ENCODE peak calls at places on chromosome 5, in seven cellular contexts. One of them, this sample, is unnamed.

GRCh38 chr5:77328926-77329647 is 118.6 kb downstream of the PDE8B start:
- DNase-seq in left ventricle myocardium inferior: no peak
- DNase-seq in psoas muscle: no peak
- DNase-seq in chondrocyte: no peak
- DNase-seq in GM23338: no peak
- DNase-seq in natural killer cell: no peak
- DNase-seq in WERI-Rb-1: peak
- DNase-seq in this sample: no peak

GRCh38 chr5:31478901-31479300 is 53.0 kb downstream of the DROSHA start:
- DNase-seq in WERI-Rb-1: no peak
- DNase-seq in natural killer cell: no peak
- DNase-seq in GM23338: no peak
- DNase-seq in left ventricle myocardium inferior: no peak
- DNase-seq in psoas muscle: no peak
- DNase-seq in chondrocyte: no peak
- DNase-seq in this sample: no peak

GRCh38 chr5:45696206-45696836 is at the start of gene HCN1:
- DNase-seq in left ventricle myocardium inferior: peak
- DNase-seq in GM23338: peak
- DNase-seq in natural killer cell: no peak
- DNase-seq in chondrocyte: no peak
- DNase-seq in WERI-Rb-1: peak
- DNase-seq in psoas muscle: peak
- DNase-seq in this sample: no peak

GRCh38 chr5:87705876-87706275 is 293.1 kb upstream of the CCNH start:
- DNase-seq in chondrocyte: no peak
- DNase-seq in left ventricle myocardium inferior: no peak
- DNase-seq in psoas muscle: no peak
- DNase-seq in WERI-Rb-1: no peak
- DNase-seq in GM23338: no peak
- DNase-seq in natural killer cell: no peak
- DNase-seq in this sample: no peak

GRCh38 chr5:62938927-62939326 is 360.3 kb downstream of the LRRC70 start:
- DNase-seq in left ventricle myocardium inferior: no peak
- DNase-seq in WERI-Rb-1: no peak
- DNase-seq in psoas muscle: no peak
- DNase-seq in GM23338: peak
- DNase-seq in natural killer cell: no peak
- DNase-seq in chondrocyte: no peak
- DNase-seq in this sample: no peak

GRCh38 chr5:64794053-64794770 is 25.5 kb downstream of the CWC27 start:
- DNase-seq in natural killer cell: no peak
- DNase-seq in GM23338: no peak
- DNase-seq in WERI-Rb-1: no peak
- DNase-seq in left ventricle myocardium inferior: no peak
- DNase-seq in chondrocyte: no peak
- DNase-seq in psoas muscle: no peak
- DNase-seq in this sample: no peak

GRCh38 chr5:6435356-6435755 is 13.3 kb upstream of the UBE2QL1 start:
- DNase-seq in psoas muscle: peak
- DNase-seq in WERI-Rb-1: peak
- DNase-seq in chondrocyte: no peak
- DNase-seq in left ventricle myocardium inferior: no peak
- DNase-seq in natural killer cell: no peak
- DNase-seq in GM23338: peak
- DNase-seq in this sample: no peak

GRCh38 chr5:157511656-157512644 is 51.9 kb downstream of the NIPAL4 start:
- DNase-seq in left ventricle myocardium inferior: peak
- DNase-seq in chondrocyte: peak
- DNase-seq in psoas muscle: peak
- DNase-seq in GM23338: peak
- DNase-seq in WERI-Rb-1: no peak
- DNase-seq in natural killer cell: no peak
- DNase-seq in this sample: no peak

GRCh38 chr5:126210955-126211354 is 212.3 kb upstream of the GRAMD2B start:
- DNase-seq in natural killer cell: no peak
- DNase-seq in chondrocyte: no peak
- DNase-seq in WERI-Rb-1: no peak
- DNase-seq in psoas muscle: no peak
- DNase-seq in left ventricle myocardium inferior: no peak
- DNase-seq in GM23338: no peak
- DNase-seq in this sample: no peak

GRCh38 chr5:151950681-151951080 is 26.0 kb upstream of the GLRA1 start:
- DNase-seq in natural killer cell: no peak
- DNase-seq in chondrocyte: no peak
- DNase-seq in GM23338: no peak
- DNase-seq in WERI-Rb-1: no peak
- DNase-seq in psoas muscle: no peak
- DNase-seq in left ventricle myocardium inferior: no peak
- DNase-seq in this sample: no peak

GRCh38 chr5:66538531-66538930 is 57.7 kb upstream of the MAST4 start:
- DNase-seq in natural killer cell: no peak
- DNase-seq in chondrocyte: no peak
- DNase-seq in left ventricle myocardium inferior: no peak
- DNase-seq in GM23338: no peak
- DNase-seq in WERI-Rb-1: no peak
- DNase-seq in psoas muscle: no peak
- DNase-seq in this sample: no peak

GRCh38 chr5:177980776-177981175 is 15.3 kb downstream of the PROP1 start:
- DNase-seq in WERI-Rb-1: no peak
- DNase-seq in chondrocyte: no peak
- DNase-seq in natural killer cell: no peak
- DNase-seq in GM23338: no peak
- DNase-seq in psoas muscle: no peak
- DNase-seq in left ventricle myocardium inferior: no peak
- DNase-seq in this sample: no peak

GRCh38 chr5:172443441-172444109 is 10.8 kb downstream of the SH3PXD2B start:
- DNase-seq in natural killer cell: no peak
- DNase-seq in psoas muscle: peak
- DNase-seq in left ventricle myocardium inferior: peak
- DNase-seq in WERI-Rb-1: peak
- DNase-seq in GM23338: no peak
- DNase-seq in chondrocyte: no peak
- DNase-seq in this sample: no peak

GRCh38 chr5:14127587-14127986 is 15.6 kb upstream of the TRIO start:
- DNase-seq in chondrocyte: no peak
- DNase-seq in psoas muscle: no peak
- DNase-seq in natural killer cell: no peak
- DNase-seq in left ventricle myocardium inferior: no peak
- DNase-seq in WERI-Rb-1: no peak
- DNase-seq in GM23338: no peak
- DNase-seq in this sample: no peak

GRCh38 chr5:172414618-172415599 is 39.4 kb downstream of the SH3PXD2B start:
- DNase-seq in GM23338: no peak
- DNase-seq in psoas muscle: peak
- DNase-seq in left ventricle myocardium inferior: peak
- DNase-seq in WERI-Rb-1: no peak
- DNase-seq in chondrocyte: no peak
- DNase-seq in natural killer cell: no peak
- DNase-seq in this sample: no peak

DNA sequence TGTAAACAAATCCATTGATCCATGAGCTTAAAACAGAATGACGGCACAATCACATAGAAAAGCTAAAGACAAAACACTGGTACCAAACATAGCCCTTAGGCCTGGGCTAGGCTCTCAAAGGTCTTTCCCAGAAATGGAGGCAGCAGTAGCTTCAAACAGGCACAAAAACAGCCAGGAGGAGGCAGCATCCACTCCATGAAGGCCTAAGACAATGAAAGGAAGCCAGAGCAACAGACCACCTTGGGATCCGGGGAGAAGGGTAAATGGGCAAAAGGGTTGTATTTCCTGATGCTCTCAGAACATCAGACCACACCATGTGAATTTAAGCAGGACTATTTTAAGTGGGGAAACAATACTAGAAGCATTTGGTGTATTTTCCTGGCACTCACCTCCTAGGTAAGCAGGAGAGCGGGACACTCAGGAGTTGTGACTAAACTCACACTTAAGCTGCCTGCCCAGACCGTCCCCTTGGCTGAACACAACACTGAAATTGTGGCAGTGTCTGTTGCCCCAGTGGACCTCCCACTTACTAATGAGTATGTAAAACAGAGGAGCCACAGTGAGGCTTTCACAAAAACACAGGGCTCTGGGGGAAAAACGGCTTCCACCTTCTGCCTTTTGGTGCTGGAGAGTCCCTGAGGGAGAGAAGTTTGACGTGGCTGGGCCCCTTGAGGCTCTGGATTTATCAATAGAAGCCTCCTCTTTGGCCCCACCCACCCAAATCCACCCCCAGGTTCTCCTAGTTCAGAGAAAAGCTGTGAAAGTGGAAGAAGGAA is 11.9 kb downstream of the GNPDA1 start:
- DNase-seq in left ventricle myocardium inferior: no peak
- DNase-seq in natural killer cell: no peak
- DNase-seq in GM23338: peak
- DNase-seq in chondrocyte: no peak
- DNase-seq in psoas muscle: no peak
- DNase-seq in WERI-Rb-1: peak
- DNase-seq in this sample: no peak
- TF ChIP-seq CTCF in left ventricle myocardium inferior: peak
- TF ChIP-seq CTCF in natural killer cell: no peak
- TF ChIP-seq CTCF in GM23338: peak
- TF ChIP-seq CTCF in chondrocyte: peak
- TF ChIP-seq CTCF in psoas muscle: peak
- TF ChIP-seq CTCF in WERI-Rb-1: peak
- TF ChIP-seq CTCF in this sample: no peak

GRCh38 chr5:944992-945685 is 52.5 kb downstream of the TRIP13 start:
- DNase-seq in WERI-Rb-1: peak
- DNase-seq in chondrocyte: peak
- DNase-seq in left ventricle myocardium inferior: no peak
- DNase-seq in psoas muscle: no peak
- DNase-seq in GM23338: no peak
- DNase-seq in natural killer cell: no peak
- DNase-seq in this sample: no peak
- TF ChIP-seq CTCF in WERI-Rb-1: no peak
- TF ChIP-seq CTCF in chondrocyte: no peak
- TF ChIP-seq CTCF in left ventricle myocardium inferior: no peak
- TF ChIP-seq CTCF in psoas muscle: no peak
- TF ChIP-seq CTCF in GM23338: no peak
- TF ChIP-seq CTCF in natural killer cell: no peak
- TF ChIP-seq CTCF in this sample: no peak

GRCh38 chr5:149552038-149552494 is 827 bp upstream of the CSNK1A1 start:
- DNase-seq in natural killer cell: no peak
- DNase-seq in left ventricle myocardium inferior: no peak
- DNase-seq in GM23338: no peak
- DNase-seq in WERI-Rb-1: no peak
- DNase-seq in psoas muscle: no peak
- DNase-seq in chondrocyte: no peak
- DNase-seq in this sample: no peak

GRCh38 chr5:149550267-149550582 is 1.0 kb downstream of the CSNK1A1 start:
- DNase-seq in left ventricle myocardium inferior: no peak
- DNase-seq in GM23338: no peak
- DNase-seq in WERI-Rb-1: no peak
- DNase-seq in chondrocyte: no peak
- DNase-seq in natural killer cell: no peak
- DNase-seq in psoas muscle: no peak
- DNase-seq in this sample: no peak

GRCh38 chr5:149550608-149551226 is 522 bp downstream of the CSNK1A1 start:
- DNase-seq in chondrocyte: no peak
- DNase-seq in left ventricle myocardium inferior: peak
- DNase-seq in natural killer cell: no peak
- DNase-seq in WERI-Rb-1: no peak
- DNase-seq in psoas muscle: no peak
- DNase-seq in GM23338: no peak
- DNase-seq in this sample: no peak

GRCh38 chr5:149551227-149552037 is at the start of gene CSNK1A1:
- DNase-seq in WERI-Rb-1: peak
- DNase-seq in natural killer cell: peak
- DNase-seq in GM23338: peak
- DNase-seq in left ventricle myocardium inferior: peak
- DNase-seq in psoas muscle: peak
- DNase-seq in chondrocyte: peak
- DNase-seq in this sample: peak

DNA sequence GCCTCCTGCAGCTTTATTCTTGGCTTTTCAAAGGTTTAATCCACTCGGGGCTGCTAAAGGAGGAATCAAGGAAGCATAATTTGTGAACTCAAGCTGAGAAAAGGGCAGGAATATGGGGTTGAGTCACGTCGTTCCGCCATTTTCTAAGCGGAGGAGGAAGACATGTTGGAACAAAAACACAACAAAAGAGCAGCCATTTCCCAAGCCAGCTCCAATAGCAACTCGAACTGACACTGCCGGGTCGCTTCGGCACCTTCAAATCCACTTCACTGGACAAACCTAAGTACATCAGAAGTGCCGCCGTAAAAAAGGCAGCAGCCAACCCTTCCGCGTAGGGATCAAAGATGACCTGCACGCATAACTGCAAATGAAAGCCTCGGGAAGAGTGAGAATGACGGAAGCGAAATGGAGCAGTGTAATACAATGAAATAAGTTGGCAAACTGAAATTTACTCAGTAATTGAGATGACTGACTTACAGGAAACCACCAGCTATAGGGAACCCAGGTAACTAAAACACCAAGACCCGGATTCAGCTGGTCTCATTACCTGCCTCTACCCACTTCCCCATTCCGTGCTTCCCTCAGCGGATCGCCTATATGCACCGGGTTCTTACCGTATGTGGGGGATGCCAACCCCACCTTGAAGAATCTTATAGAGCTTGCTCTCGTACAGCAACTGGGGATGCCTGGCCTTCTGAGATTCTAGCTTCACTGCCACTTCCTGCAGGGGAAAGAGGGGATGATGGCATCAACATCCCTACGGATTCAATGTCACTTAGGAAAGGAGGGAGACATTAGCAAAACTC is 1.6 kb downstream of the CSNK1A1 start:
- DNase-seq in psoas muscle: no peak
- DNase-seq in WERI-Rb-1: no peak
- DNase-seq in left ventricle myocardium inferior: no peak
- DNase-seq in GM23338: peak
- DNase-seq in chondrocyte: no peak
- DNase-seq in natural killer cell: no peak
- DNase-seq in this sample: peak
- TF ChIP-seq CTCF in psoas muscle: no peak
- TF ChIP-seq CTCF in WERI-Rb-1: no peak
- TF ChIP-seq CTCF in left ventricle myocardium inferior: no peak
- TF ChIP-seq CTCF in GM23338: no peak
- TF ChIP-seq CTCF in chondrocyte: peak
- TF ChIP-seq CTCF in natural killer cell: no peak
- TF ChIP-seq CTCF in this sample: no peak

DNA sequence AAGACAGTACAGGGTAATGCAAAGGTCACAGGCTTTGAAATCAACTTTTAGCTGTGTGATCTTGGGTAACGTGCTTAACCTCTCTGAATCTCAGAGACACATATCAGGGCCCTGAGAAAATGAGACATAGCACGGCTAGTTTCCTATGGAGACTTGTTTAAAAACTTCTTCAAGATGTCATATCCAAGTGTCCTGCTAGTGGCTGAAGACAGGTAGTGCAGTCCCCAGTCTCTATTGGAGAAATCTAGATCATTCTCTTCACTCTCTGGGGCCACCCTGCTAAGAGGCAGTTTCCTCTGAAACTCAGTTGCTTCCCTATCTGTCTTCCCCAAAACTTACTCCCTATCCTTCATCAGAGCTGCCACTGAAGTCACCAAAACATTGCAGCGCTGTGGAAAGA is 30.3 kb upstream of the GRXCR2 start:
- DNase-seq in left ventricle myocardium inferior: no peak
- DNase-seq in GM23338: peak
- DNase-seq in natural killer cell: no peak
- DNase-seq in WERI-Rb-1: no peak
- DNase-seq in psoas muscle: no peak
- DNase-seq in chondrocyte: no peak
- DNase-seq in this sample: no peak
- TF ChIP-seq CTCF in left ventricle myocardium inferior: no peak
- TF ChIP-seq CTCF in GM23338: no peak
- TF ChIP-seq CTCF in natural killer cell: no peak
- TF ChIP-seq CTCF in WERI-Rb-1: no peak
- TF ChIP-seq CTCF in psoas muscle: no peak
- TF ChIP-seq CTCF in chondrocyte: peak
- TF ChIP-seq CTCF in this sample: no peak

GRCh38 chr5:75681125-75681830 is 36.0 kb downstream of the POC5 start:
- DNase-seq in natural killer cell: no peak
- DNase-seq in psoas muscle: no peak
- DNase-seq in chondrocyte: no peak
- DNase-seq in GM23338: peak
- DNase-seq in left ventricle myocardium inferior: no peak
- DNase-seq in WERI-Rb-1: no peak
- DNase-seq in this sample: no peak
- TF ChIP-seq CTCF in natural killer cell: peak
- TF ChIP-seq CTCF in psoas muscle: peak
- TF ChIP-seq CTCF in chondrocyte: peak
- TF ChIP-seq CTCF in GM23338: no peak
- TF ChIP-seq CTCF in left ventricle myocardium inferior: peak
- TF ChIP-seq CTCF in WERI-Rb-1: no peak
- TF ChIP-seq CTCF in this sample: peak